ENCODE peak calls at places on chromosomes 12 and 14, in seven cellular contexts. U is fibroblast of pulmonary artery, G is MCF 10A, I is HFFc6, L is WERI-Rb-1, K is endothelial cell, V is fibroblast of mammary gland. E is an unnamed sample.

GRCh38 chr14:75578786-75579781 is 664 bp downstream of the FLVCR2 start:
- DNase-seq in U (peak; percentile 50), G (no peak), I (peak; percentile 37), L (peak; percentile 43), K (no peak), V (peak; percentile 63), E (no peak)

GRCh38 chr14:33754264-33754663 is 196.6 kb downstream of the EGLN3 start:
- DNase-seq in U (peak; percentile 53), G (no peak), I (peak; percentile 38), L (no peak), K (no peak), V (peak; percentile 30), E (no peak)

GRCh38 chr14:75165586-75166391 is 10.6 kb downstream of the TMED10 start:
- DNase-seq in U (peak; percentile 82), G (no peak), I (no peak), L (no peak), K (no peak), V (no peak), E (no peak)

GRCh38 chr12:54360717-54361456 is 3.4 kb downstream of the GPR84 start:
- DNase-seq in U (peak; percentile 85), G (peak; percentile 87), I (peak; percentile 56), L (peak; percentile 94), K (peak; percentile 83), V (peak; percentile 83), E (peak; percentile 46)

GRCh38 chr14:47665337-47666134 is 9.9 kb downstream of the MDGA2 start:
- DNase-seq in U (no peak), G (no peak), I (no peak), L (no peak), K (no peak), V (no peak), E (no peak)

GRCh38 chr12:110821917-110822316 is 24.9 kb upstream of the CCDC63 start:
- DNase-seq in U (no peak), G (no peak), I (no peak), L (no peak), K (no peak), V (no peak), E (no peak)

GRCh38 chr14:100341301-100342031 is 18.3 kb downstream of the SLC25A47 start:
- DNase-seq in U (peak; percentile 90), G (peak; percentile 59), I (peak; percentile 41), L (no peak), K (no peak), V (peak; percentile 77), E (peak; percentile 27)

GRCh38 chr14:44564908-44565307 is 57.8 kb upstream of the FSCB start:
- DNase-seq in U (peak; percentile 38), G (peak; percentile 27), I (no peak), L (no peak), K (no peak), V (no peak), E (no peak)

GRCh38 chr12:78278706-78279105 is 448.0 kb downstream of the NAV3 start:
- DNase-seq in U (no peak), G (no peak), I (no peak), L (no peak), K (no peak), V (no peak), E (no peak)

GRCh38 chr14:64758025-64758521 is 53.8 kb downstream of the PLEKHG3 start:
- DNase-seq in U (peak; percentile 39), G (peak; percentile 45), I (no peak), L (no peak), K (no peak), V (peak; percentile 39), E (no peak)

GRCh38 chr14:79051711-79052094 is 881.5 kb downstream of the NRXN3 start:
- DNase-seq in U (no peak), G (no peak), I (no peak), L (no peak), K (no peak), V (no peak), E (no peak)

GRCh38 chr12:21559855-21560569 is 33.9 kb downstream of the SPX start:
- DNase-seq in U (peak; percentile 86), G (peak; percentile 89), I (no peak), L (no peak), K (no peak), V (peak; percentile 88), E (peak; percentile 57)

GRCh38 chr12:57151741-57152407 is 4.5 kb upstream of the LRP1-AS start:
- DNase-seq in U (peak; percentile 77), G (peak; percentile 89), I (peak; percentile 63), L (no peak), K (no peak), V (peak; percentile 83), E (peak; percentile 88)

GRCh38 chr12:12704593-12705230 is 8.7 kb upstream of the GPR19 start:
- DNase-seq in U (peak; percentile 96), G (peak; percentile 92), I (peak; percentile 92), L (peak; percentile 67), K (peak; percentile 38), V (peak; percentile 95), E (peak; percentile 85)

GRCh38 chr12:129212221-129212630 is 358.9 kb downstream of the GLT1D1 start:
- DNase-seq in U (no peak), G (peak; percentile 11), I (no peak), L (no peak), K (no peak), V (no peak), E (no peak)

DNA sequence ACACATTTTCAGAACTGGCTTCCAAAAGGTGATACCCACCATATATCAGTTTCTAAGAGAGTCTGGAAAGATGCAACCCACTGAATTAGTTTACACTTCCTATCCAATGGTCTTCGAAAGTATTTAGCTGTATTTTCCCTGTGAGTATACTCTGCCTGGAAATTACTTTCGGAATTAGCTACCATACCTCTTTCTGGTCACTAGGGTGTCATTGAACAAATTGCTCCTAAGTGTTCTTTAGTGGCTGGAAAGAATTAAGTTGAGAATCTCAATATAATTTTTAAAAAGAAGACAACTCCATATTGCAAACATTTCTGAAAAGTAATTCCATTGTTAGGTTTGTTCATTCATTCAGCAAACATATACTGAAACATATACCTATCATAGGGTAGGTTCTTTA is 283.1 kb upstream of the SSTR1 start:
- DNase-seq in U (no peak), G (no peak), I (no peak), L (no peak), K (no peak), V (no peak), E (no peak)
- TF ChIP-seq CTCF in U (no peak), G (no peak), I (peak; percentile 39), L (no peak), K (peak; percentile 54), V (no peak), E (no peak)

GRCh38 chr14:51652168-51653095 is 722 bp downstream of the FRMD6 start:
- DNase-seq in U (no peak), G (no peak), I (no peak), L (no peak), K (peak; percentile 56), V (no peak), E (peak; percentile 26)
- TF ChIP-seq CTCF in U (no peak), G (no peak), I (peak; percentile 64), L (no peak), K (peak; percentile 43), V (no peak), E (peak; percentile 29)

GRCh38 chr14:65939184-65939583 is 526.7 kb downstream of the FUT8 start:
- DNase-seq in U (no peak), G (no peak), I (no peak), L (no peak), K (no peak), V (no peak), E (no peak)

GRCh38 chr14:65941091-65941490 is 528.6 kb downstream of the FUT8 start:
- DNase-seq in U (no peak), G (no peak), I (no peak), L (no peak), K (no peak), V (no peak), E (no peak)

GRCh38 chr14:65938738-65939137 is 526.2 kb downstream of the FUT8 start:
- DNase-seq in U (no peak), G (no peak), I (no peak), L (no peak), K (no peak), V (no peak), E (no peak)

GRCh38 chr14:65937804-65938316 is 525.3 kb downstream of the FUT8 start:
- DNase-seq in U (no peak), G (no peak), I (no peak), L (no peak), K (no peak), V (no peak), E (no peak)

DNA sequence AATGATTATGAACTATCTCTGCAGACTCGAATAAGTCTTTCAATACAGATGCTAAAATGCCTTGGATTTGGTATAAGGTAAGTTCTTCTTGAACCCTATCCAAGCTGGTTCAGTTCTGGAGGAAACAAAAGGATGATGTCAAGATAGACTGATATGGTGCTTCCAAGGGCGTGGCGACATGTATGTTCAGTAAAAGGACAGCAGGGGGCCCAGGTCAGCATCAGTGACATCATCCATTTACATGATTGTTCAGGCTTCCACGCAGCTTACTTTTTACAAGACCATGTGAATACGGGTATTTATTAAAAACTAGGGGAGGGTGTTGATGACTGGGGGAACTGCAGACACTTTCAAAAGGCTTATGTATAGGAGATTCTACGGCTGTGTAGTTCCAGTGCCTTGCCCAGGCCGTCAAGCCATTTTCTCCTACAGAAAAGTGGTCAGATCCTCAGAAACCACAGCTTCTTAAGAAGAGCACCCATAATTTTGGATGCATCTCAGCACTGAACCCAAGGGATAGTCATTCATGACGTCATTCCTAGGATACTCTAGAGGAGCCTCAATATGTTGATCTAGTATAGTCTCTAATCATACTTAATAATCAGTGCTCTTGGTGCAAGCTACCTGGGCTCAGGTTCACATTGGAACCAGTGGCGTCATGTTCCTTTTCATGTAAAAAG is 527.7 kb downstream of the FUT8 start:
- DNase-seq in U (no peak), G (peak; percentile 49), I (no peak), L (peak; percentile 57), K (peak; percentile 28), V (no peak), E (peak; percentile 37)
- TF ChIP-seq CTCF in U (peak; percentile 8), G (peak; percentile 20), I (peak; percentile 50), L (peak; percentile 52), K (peak; percentile 52), V (peak; percentile 29), E (no peak)

DNA sequence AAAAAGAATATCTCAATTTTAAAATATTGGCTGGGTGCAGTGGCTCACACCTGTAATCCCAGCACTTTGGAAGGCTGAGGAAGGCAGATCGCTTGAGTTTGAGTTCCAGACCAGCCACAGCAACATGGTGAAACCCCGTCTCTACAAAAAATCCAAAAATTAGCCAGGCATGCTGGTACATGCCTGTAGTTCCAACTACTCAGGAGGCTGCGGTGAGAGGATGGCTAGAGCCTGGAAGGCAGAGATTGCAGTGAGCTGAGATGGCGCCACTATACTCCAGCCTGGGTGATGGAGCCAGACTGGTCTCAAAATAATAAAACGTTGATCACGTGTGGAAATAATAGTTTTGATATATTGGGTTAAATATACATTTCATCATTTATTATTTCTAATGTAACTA is 5.7 kb downstream of the MTRFR start:
- DNase-seq in U (no peak), G (peak; percentile 47), I (no peak), L (no peak), K (no peak), V (no peak), E (no peak)
- TF ChIP-seq CTCF in U (no peak), G (no peak), I (no peak), L (no peak), K (no peak), V (no peak), E (no peak)

GRCh38 chr14:66311935-66312334 is 174.2 kb upstream of the CCDC196 start:
- DNase-seq in U (no peak), G (no peak), I (no peak), L (no peak), K (no peak), V (no peak), E (no peak)
- TF ChIP-seq CTCF in U (no peak), G (no peak), I (no peak), L (no peak), K (no peak), V (no peak), E (no peak)